ENCODE peak calls at places on chromosomes 12 and 14, in eight cellular contexts. M is glomerular endothelial cell; R is T-helper 17 cell; L is left ventricle myocardium inferior; W is EH; K is retina; B is cardiac muscle cell; Z is effector memory CD4-positive, alpha-beta T cell. I is an unnamed sample.

GRCh38 chr12:103806807-103807206 is 34.2 kb downstream of the NT5DC3 start:
- DNase-seq in M (no peak), R (no peak), L (no peak), W (no peak), K (no peak), B (no peak), Z (no peak), I (no peak)

GRCh38 chr12:4177257-4177656 is 96.3 kb upstream of the CCND2 start:
- DNase-seq in M (no peak), R (no peak), L (no peak), W (no peak), K (no peak), B (no peak), Z (no peak), I (no peak)

GRCh38 chr14:102363182-102363952 is 626 bp downstream of the TECPR2 start:
- DNase-seq in M (no peak), R (peak; percentile 19), L (peak; percentile 53), W (peak; percentile 67), K (peak; percentile 63), B (no peak), Z (no peak), I (no peak)

GRCh38 chr14:54420478-54421116 is 20.6 kb downstream of the CNIH1 start:
- DNase-seq in M (peak; percentile 29), R (no peak), L (no peak), W (peak; percentile 56), K (no peak), B (peak; percentile 45), Z (no peak), I (no peak)

GRCh38 chr14:69351385-69351784 is 46.7 kb downstream of the ERH start:
- DNase-seq in M (no peak), R (no peak), L (no peak), W (no peak), K (no peak), B (no peak), Z (no peak), I (no peak)

GRCh38 chr12:76303989-76304460 is 44.2 kb downstream of the BBS10 start:
- DNase-seq in M (no peak), R (no peak), L (no peak), W (peak; percentile 13), K (no peak), B (no peak), Z (no peak), I (no peak)

GRCh38 chr12:57519758-57520007 is 631 bp downstream of the DDIT3 start:
- DNase-seq in M (no peak), R (no peak), L (no peak), W (no peak), K (no peak), B (no peak), Z (no peak), I (no peak)

GRCh38 chr14:96781371-96781770 is 15.8 kb upstream of the VRK1 start:
- DNase-seq in M (no peak), R (no peak), L (no peak), W (no peak), K (no peak), B (no peak), Z (no peak), I (no peak)

GRCh38 chr14:54221432-54221803 is 175.4 kb upstream of the CDKN3 start:
- DNase-seq in M (no peak), R (no peak), L (no peak), W (no peak), K (no peak), B (no peak), Z (no peak), I (no peak)

GRCh38 chr14:70955543-70956480 is 48.6 kb downstream of the PCNX1 start:
- DNase-seq in M (no peak), R (no peak), L (no peak), W (peak; percentile 53), K (no peak), B (peak; percentile 45), Z (peak; percentile 24), I (no peak)

GRCh38 chr12:88944403-88944802 is 364.1 kb upstream of the KITLG start:
- DNase-seq in M (peak; percentile 81), R (no peak), L (no peak), W (peak; percentile 41), K (no peak), B (no peak), Z (no peak), I (no peak)

GRCh38 chr14:105066285-105067071 is 1.2 kb upstream of the GPR132 start:
- DNase-seq in M (no peak), R (no peak), L (no peak), W (no peak), K (no peak), B (no peak), Z (no peak), I (no peak)

GRCh38 chr12:23813206-23813605 is 136.3 kb downstream of the SOX5 start:
- DNase-seq in M (no peak), R (no peak), L (no peak), W (no peak), K (no peak), B (no peak), Z (no peak), I (no peak)

GRCh38 chr14:83470466-83470865 is 1936.8 kb upstream of the SEL1L start:
- DNase-seq in M (no peak), R (no peak), L (no peak), W (peak; percentile 60), K (no peak), B (no peak), Z (no peak), I (no peak)

GRCh38 chr12:11855993-11856374 is 206.5 kb downstream of the ETV6 start:
- DNase-seq in M (no peak), R (no peak), L (no peak), W (no peak), K (no peak), B (no peak), Z (no peak), I (no peak)

GRCh38 chr14:102525213-102526143 is 15.9 kb upstream of the ANKRD9 start:
- DNase-seq in M (no peak), R (no peak), L (no peak), W (peak; percentile 75), K (no peak), B (no peak), Z (no peak), I (no peak)

GRCh38 chr12:3313655-3314305 is 177.2 kb upstream of the PRMT8 start:
- DNase-seq in M (no peak), R (no peak), L (no peak), W (peak; percentile 47), K (no peak), B (peak; percentile 45), Z (no peak), I (no peak)

GRCh38 chr12:124466200-124467128 is 100.9 kb downstream of the NCOR2 start:
- DNase-seq in M (no peak), R (peak; percentile 80), L (peak; percentile 71), W (peak; percentile 36), K (no peak), B (no peak), Z (peak; percentile 83), I (peak; percentile 79)

GRCh38 chr12:111178194-111179081 is 190.5 kb downstream of the PHETA1 start:
- DNase-seq in M (no peak), R (no peak), L (no peak), W (no peak), K (no peak), B (peak; percentile 22), Z (no peak), I (no peak)

GRCh38 chr12:78194448-78194847 is 363.8 kb downstream of the NAV3 start:
- DNase-seq in M (no peak), R (no peak), L (no peak), W (peak; percentile 91), K (no peak), B (no peak), Z (no peak), I (no peak)

GRCh38 chr12:77010637-77011548 is 54.5 kb downstream of the E2F7 start:
- DNase-seq in M (peak; percentile 33), R (peak; percentile 27), L (peak; percentile 59), W (peak; percentile 72), K (peak; percentile 76), B (peak; percentile 78), Z (peak; percentile 36), I (peak; percentile 29)

GRCh38 chr12:114888458-114888857 is 204.5 kb upstream of the TBX3 start:
- DNase-seq in M (no peak), R (no peak), L (no peak), W (peak; percentile 73), K (no peak), B (no peak), Z (no peak), I (no peak)

GRCh38 chr14:29814153-29815057 is 113.2 kb downstream of the PRKD1 start:
- DNase-seq in M (no peak), R (no peak), L (peak; percentile 74), W (no peak), K (no peak), B (no peak), Z (no peak), I (no peak)

GRCh38 chr12:131894981-131895639 is 688 bp downstream of the ULK1 start:
- DNase-seq in M (no peak), R (no peak), L (no peak), W (no peak), K (peak; percentile 24), B (peak; percentile 44), Z (no peak), I (peak; percentile 24)

GRCh38 chr14:101354726-101355125 is 206.6 kb upstream of the DIO3 start:
- DNase-seq in M (no peak), R (no peak), L (no peak), W (no peak), K (no peak), B (no peak), Z (no peak), I (no peak)

GRCh38 chr14:61462566-61463195 is 141.3 kb downstream of the PRKCH start:
- DNase-seq in M (no peak), R (no peak), L (no peak), W (peak; percentile 85), K (peak; percentile 50), B (peak; percentile 85), Z (no peak), I (no peak)

GRCh38 chr14:92785601-92786426 is 8.3 kb upstream of the GOLGA5 start:
- DNase-seq in M (no peak), R (no peak), L (peak; percentile 57), W (peak; percentile 92), K (no peak), B (no peak), Z (no peak), I (no peak)

GRCh38 chr12:64120568-64120967 is 101.5 kb downstream of the KICS2 start:
- DNase-seq in M (no peak), R (no peak), L (no peak), W (peak; percentile 40), K (no peak), B (no peak), Z (no peak), I (no peak)

GRCh38 chr12:18421840-18422239 is 160.5 kb downstream of the PIK3C2G start:
- DNase-seq in M (no peak), R (no peak), L (no peak), W (peak; percentile 45), K (no peak), B (no peak), Z (no peak), I (no peak)

GRCh38 chr14:99971929-99972747 is 93.1 kb upstream of the EVL start:
- DNase-seq in M (no peak), R (peak; percentile 18), L (no peak), W (peak; percentile 26), K (peak; percentile 79), B (peak; percentile 53), Z (no peak), I (no peak)

GRCh38 chr12:105355752-105356151 is 25.3 kb downstream of the C12orf75 start:
- DNase-seq in M (no peak), R (no peak), L (no peak), W (peak; percentile 79), K (no peak), B (no peak), Z (no peak), I (no peak)